ENCODE peak calls at places on chromosomes 4 and X, in seven cellular contexts. F is suprapubic skin; V is SK-N-SH; D is spleen; J is uterus; C is CD8-positive, alpha-beta T cell; S is endothelial cell of umbilical vein. P is an unnamed sample. For H3K4me1, the result is how much of the 10 kb centered on the place peaks cover.

GRCh38 chr4:26356067-26356466 is 35.3 kb downstream of the RBPJ start:
- DNase-seq in S (no peak), V (no peak), F (no peak), D (no peak), J (no peak), C (no peak), P (peak)

GRCh38 chr4:53997901-53998300 is 66.5 kb downstream of the CHIC2 start:
- DNase-seq in S (peak), F (no peak), J (no peak), D (no peak), V (no peak), C (no peak), P (no peak)

GRCh38 chr4:23463071-23463470 is 426.8 kb downstream of the PPARGC1A start:
- DNase-seq in F (no peak), C (no peak), S (no peak), J (no peak), V (no peak), D (no peak), P (no peak)

GRCh38 chr4:65580551-65580950 is 89.7 kb downstream of the EPHA5 start:
- DNase-seq in V (no peak), C (no peak), J (no peak), F (no peak), D (no peak), S (no peak), P (peak)

GRCh38 chr4:2077537-2078460 is 18.7 kb downstream of the NAT8L start:
- DNase-seq in F (peak), C (no peak), S (no peak), V (no peak), D (peak), J (no peak), P (no peak)

GRCh38 chr4:658681-659667 is 15.1 kb downstream of the ATP5ME start:
- DNase-seq in S (no peak), C (no peak), J (no peak), F (peak), D (peak), V (no peak), P (no peak)

GRCh38 chr4:158025131-158025530 is 147.7 kb downstream of the GASK1B start:
- DNase-seq in F (no peak), J (no peak), S (no peak), D (no peak), C (no peak), V (no peak), P (no peak)

GRCh38 chr4:139184129-139184528 is 7.1 kb upstream of the ELF2 start:
- DNase-seq in J (no peak), D (no peak), S (peak), C (no peak), V (no peak), F (no peak), P (peak)

GRCh38 chr4:17030543-17030942 is 132.1 kb upstream of the LDB2 start:
- DNase-seq in C (no peak), D (no peak), V (no peak), S (peak), F (no peak), J (peak), P (peak)

GRCh38 chr4:186204103-186204559 is 12.8 kb downstream of the CYP4V2 start:
- DNase-seq in V (peak), D (no peak), F (peak), C (peak), S (peak), J (peak), P (no peak)

GRCh38 chr4:44422912-44423311 is 25.7 kb downstream of the KCTD8 start:
- DNase-seq in S (no peak), C (no peak), J (no peak), F (no peak), V (no peak), D (no peak), P (no peak)

GRCh38 chr4:74444891-74445642 is at the start of gene AREG:
- DNase-seq in C (peak), J (peak), V (peak), D (peak), S (peak), F (peak), P (peak)

GRCh38 chr4:140252742-140253555 is 99.0 kb upstream of the MAML3 start:
- DNase-seq in J (peak), D (peak), S (peak), C (peak), V (peak), F (peak), P (peak)

GRCh38 chr4:107689912-107690587 is 30.0 kb downstream of the PAPSS1 start:
- DNase-seq in F (no peak), V (no peak), J (no peak), C (no peak), S (peak), D (no peak), P (no peak)

GRCh38 chr4:3494501-3494900 is 31.4 kb downstream of the DOK7 start:
- DNase-seq in C (no peak), S (no peak), J (no peak), V (no peak), D (no peak), F (no peak), P (no peak)

GRCh38 chr4:86670739-86671138 is 76.6 kb downstream of the PTPN13 start:
- DNase-seq in C (no peak), J (no peak), V (no peak), F (no peak), D (no peak), S (peak), P (peak)

GRCh38 chr4:142314183-142314582 is 531.9 kb downstream of the INPP4B start:
- DNase-seq in S (no peak), V (no peak), D (no peak), F (no peak), C (no peak), J (no peak), P (no peak)

GRCh38 chr4:133668061-133668851 is 519.2 kb downstream of the PCDH10 start:
- DNase-seq in D (no peak), C (no peak), S (no peak), J (no peak), V (no peak), F (no peak), P (peak)

GRCh38 chr4:127580891-127581290 is 51.9 kb upstream of the INTU start:
- DNase-seq in S (no peak), V (no peak), C (no peak), F (no peak), J (no peak), D (no peak), P (no peak)

GRCh38 chr4:5050520-5050955 is 742 bp upstream of the STK32B start:
- DNase-seq in C (no peak), D (peak), V (peak), J (peak), F (peak), S (peak), P (peak)

GRCh38 chrX:153365670-153366069 is 31.7 kb downstream of the ZNF275 start:
- DNase-seq in S (no peak), F (no peak), J (no peak), C (no peak), V (no peak), D (no peak), P (no peak)

GRCh38 chr4:16687845-16688244 is 210.6 kb downstream of the LDB2 start:
- DNase-seq in D (no peak), V (no peak), C (no peak), F (no peak), S (no peak), J (no peak), P (no peak)

GRCh38 chrX:103329991-103330390 is at the start of gene TCEAL7:
- DNase-seq in S (no peak), C (no peak), V (peak), D (no peak), F (no peak), J (peak), P (peak)

GRCh38 chrX:56248492-56248891 is 16.3 kb downstream of the KLF8 start:
- DNase-seq in S (peak), V (peak), J (peak), F (no peak), C (peak), D (no peak), P (peak)

GRCh38 chr4:16843831-16844508 is 54.5 kb downstream of the LDB2 start:
- DNase-seq in C (no peak), J (no peak), F (no peak), S (peak), V (no peak), D (no peak), P (peak)

GRCh38 chr4:54687887-54688841 is 30.4 kb downstream of the KIT start:
- DNase-seq in F (no peak), J (no peak), V (no peak), C (no peak), S (no peak), D (no peak), P (no peak)

GRCh38 chrX:56758456-56758855 is 29.4 kb downstream of the NBDY start:
- DNase-seq in J (no peak), F (no peak), S (no peak), D (peak), C (no peak), V (no peak), P (no peak)

GRCh38 chrX:151896734-151897474 is 15.8 kb upstream of the MAGEA4 start:
- DNase-seq in J (no peak), F (no peak), V (no peak), S (no peak), D (no peak), C (no peak), P (no peak)

GRCh38 chrX:10079155-10079711 is 77.5 kb upstream of the CLCN4 start:
- DNase-seq in V (no peak), D (no peak), F (no peak), J (no peak), S (no peak), C (no peak), P (peak)

GRCh38 chr4:181766061-181766460 is 477.1 kb upstream of the TENM3 start:
- DNase-seq in C (no peak), J (no peak), F (no peak), S (no peak), V (no peak), D (no peak), P (no peak)

GRCh38 chrX:45850775-45851433 is 650.2 kb upstream of the DIPK2B start:
- DNase-seq in J (peak), D (peak), F (no peak), V (peak), C (peak), S (no peak), P (peak)
- TF ChIP-seq CTCF in J (no peak), D (no peak), F (no peak), V (no peak), C (no peak), S (no peak), P (no peak)

DNA sequence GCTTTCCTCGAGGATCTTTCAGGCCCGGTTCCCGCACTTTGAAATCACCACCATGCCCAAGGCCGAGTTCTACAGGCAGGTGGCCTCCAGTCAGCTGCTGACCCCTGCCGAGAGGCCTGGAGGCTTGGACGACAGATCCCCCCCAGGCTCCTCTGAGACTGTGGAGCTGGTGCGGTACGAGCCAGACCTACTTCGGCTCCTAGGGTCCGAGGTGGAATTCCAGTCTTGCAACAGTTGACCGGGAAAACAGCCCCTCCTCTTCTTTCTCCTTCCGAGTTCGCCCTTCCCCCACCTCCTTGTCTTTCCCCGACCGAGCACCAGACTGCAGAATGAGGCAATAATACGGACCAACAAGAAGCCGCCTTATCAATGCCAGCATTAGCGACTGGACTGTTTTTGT is 54.4 kb downstream of the ELF4 start:
- DNase-seq in D (no peak), S (no peak), V (no peak), J (no peak), F (no peak), C (no peak), P (no peak)
- H3K4me1 ChIP-seq in D (under half), S (under half), V (under half), J (under half), F (under half), C (under half), P (under half)

DNA sequence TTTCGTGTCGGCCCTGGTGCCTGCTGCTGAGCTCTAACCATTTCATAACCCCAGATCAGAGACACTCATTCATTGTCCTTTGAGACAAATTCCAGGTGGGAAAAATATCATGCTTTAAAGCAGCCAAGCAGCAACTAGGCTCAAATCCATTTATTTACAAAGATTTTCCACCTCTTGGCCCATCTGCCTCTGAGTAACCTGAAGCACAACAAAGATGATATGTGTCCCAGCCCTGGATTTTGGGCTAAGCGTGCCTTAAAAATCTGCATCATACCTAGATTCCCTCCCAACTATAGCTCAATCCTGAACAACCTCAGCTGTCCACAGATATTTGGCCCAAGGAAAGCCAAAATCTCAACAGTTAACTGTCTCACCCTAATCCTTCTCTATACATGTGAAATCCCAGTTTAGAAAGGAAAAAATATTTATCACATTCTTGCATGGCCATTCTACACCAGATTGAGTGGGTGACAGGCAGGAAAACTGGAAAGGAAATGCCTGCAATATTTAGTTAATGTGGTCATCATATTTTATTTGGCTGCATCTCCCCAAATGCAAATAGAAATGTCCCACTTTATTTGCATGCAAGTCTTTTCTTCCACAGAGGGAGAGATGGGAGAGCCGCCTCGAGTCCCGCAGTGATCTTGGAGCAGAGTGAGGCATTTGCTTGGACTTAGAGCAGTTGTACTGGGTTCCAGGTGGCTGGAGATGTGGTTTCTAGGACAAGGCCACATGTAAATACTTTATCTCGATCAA is 146.4 kb upstream of the EOLA2 start:
- DNase-seq in C (no peak), F (no peak), D (no peak), J (no peak), V (no peak), S (peak), P (peak)
- H3K4me3 ChIP-seq in C (no peak), F (no peak), D (no peak), J (no peak), V (no peak), S (no peak), P (no peak)

DNA sequence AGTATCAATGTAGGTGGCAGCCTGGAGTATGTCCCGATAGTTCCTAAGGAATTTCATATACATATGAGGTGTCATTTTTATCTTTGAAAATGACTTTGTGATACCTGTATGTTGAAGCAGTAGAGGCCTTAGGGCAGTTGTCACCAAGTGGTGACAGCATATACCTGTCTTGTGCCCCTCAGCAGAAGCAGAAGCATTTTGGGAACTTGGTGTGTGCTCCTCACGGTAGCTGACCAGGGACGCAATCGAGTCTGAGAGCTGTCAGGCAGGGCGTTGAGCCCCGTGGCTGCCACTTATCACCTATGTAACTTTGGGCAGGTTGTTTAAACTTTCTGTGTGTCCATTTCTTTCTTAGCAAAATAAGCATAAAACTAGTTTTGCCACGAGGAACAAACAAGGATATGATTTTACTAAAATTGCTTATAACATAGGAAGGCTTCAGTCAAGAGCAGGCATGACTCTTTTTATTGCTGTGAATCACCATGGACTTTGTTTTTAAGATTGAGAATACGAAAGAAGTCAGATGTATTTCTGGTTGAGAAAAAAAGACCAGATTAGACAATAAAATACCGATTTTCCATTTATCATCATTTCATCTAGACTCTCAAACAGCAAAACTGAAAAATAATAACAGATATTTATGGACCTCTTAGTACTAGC is 161.5 kb downstream of the CPE start:
- DNase-seq in S (no peak), F (no peak), V (no peak), J (no peak), C (no peak), D (no peak), P (no peak)
- TF ChIP-seq CTCF in S (no peak), F (no peak), V (no peak), J (no peak), C (no peak), D (no peak), P (no peak)

GRCh38 chr4:8538703-8539567 is 41.3 kb upstream of the GPR78 start:
- DNase-seq in D (peak), C (no peak), V (no peak), J (no peak), F (no peak), S (peak), P (peak)

GRCh38 chr4:8540991-8541390 is 39.2 kb upstream of the GPR78 start:
- DNase-seq in J (no peak), V (no peak), F (peak), C (no peak), D (peak), S (no peak), P (no peak)

GRCh38 chr4:8540586-8540985 is 39.6 kb upstream of the GPR78 start:
- DNase-seq in S (no peak), F (peak), C (no peak), J (no peak), V (no peak), D (peak), P (no peak)

GRCh38 chr4:8540072-8540471 is 40.1 kb upstream of the GPR78 start:
- DNase-seq in V (no peak), S (no peak), D (peak), J (no peak), F (peak), C (no peak), P (no peak)

DNA sequence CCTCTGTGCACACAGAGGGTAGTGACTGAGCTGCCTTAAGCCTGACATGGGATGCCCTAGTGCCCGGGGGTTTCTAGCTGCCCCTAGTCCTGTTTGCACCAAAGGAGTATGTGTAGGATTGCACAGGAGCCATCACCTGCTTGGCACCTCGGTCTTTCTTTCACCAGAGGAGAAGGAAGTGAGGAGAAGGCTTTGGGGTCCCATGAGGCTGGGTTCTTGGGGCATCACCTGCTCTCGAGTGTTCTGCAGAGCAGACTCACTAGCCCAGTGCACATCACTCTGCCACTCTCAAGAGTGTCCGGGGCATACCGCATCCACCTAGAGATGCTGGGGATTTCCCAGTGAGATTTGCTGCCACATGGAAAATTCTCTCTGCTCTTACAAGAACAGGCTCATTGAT is 40.5 kb upstream of the GPR78 start:
- DNase-seq in S (no peak), J (no peak), C (no peak), V (no peak), F (peak), D (peak), P (no peak)
- H3K4me1 ChIP-seq in S (under half), J (under half), C (under half), V (under half), F (under half), D (under half), P (under half)

DNA sequence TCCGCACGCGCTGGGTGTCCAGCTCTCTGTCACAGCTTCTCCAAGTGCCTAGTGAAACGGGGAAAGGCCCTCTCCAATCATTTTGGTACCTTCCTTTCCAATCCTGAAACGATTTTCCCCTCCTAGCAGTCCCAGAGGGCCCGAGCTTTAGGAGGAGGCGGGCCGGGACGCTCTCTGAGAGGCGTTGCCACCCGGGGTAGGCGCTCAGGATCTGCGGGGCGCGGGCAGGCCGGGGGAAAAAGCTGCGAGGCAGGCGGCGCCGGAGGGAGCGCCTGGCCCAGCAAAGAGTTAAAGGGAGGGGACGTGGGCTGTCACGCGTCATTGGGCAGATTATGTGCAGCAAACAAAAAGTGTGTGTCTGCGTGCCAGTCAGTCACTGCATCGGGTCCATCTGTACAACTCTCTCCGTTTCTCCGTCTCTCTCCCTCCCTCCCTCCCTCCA is at the start of gene PRDM8:
- DNase-seq in C (no peak), S (no peak), V (peak), F (no peak), D (peak), J (no peak), P (no peak)
- H3K4me3 ChIP-seq in C (peak), S (peak), V (peak), F (peak), D (peak), J (peak), P (peak)

DNA sequence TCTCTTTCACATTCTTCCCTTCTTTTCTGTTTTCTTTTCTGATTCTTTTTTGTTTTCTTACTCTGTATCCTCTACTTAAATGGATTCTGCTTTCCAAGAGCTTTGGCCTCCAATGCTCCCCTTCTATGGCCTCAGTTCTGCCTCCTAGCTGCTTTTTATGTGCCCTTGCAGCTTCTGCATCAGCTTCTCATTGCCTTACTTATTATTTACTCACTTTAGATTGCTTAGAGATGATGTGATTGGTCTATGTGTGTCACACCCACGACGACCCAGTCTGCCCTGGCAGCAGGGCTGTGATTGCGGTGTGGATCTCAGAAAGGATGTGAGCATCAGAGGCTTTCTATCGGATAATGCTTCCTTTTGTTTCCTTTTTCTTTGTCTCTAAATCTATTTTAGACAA is 71.8 kb upstream of the SMARCA5 start:
- DNase-seq in V (no peak), S (no peak), D (no peak), C (no peak), J (no peak), F (no peak), P (no peak)
- TF ChIP-seq CTCF in V (no peak), S (no peak), D (no peak), C (no peak), J (no peak), F (no peak), P (no peak)

P was measured in cardiac muscle cell.